ENCODE peak calls at places on chromosome 12, in nine cellular contexts. I is astrocyte, X is H9, F is PC-3, T is Peyer's patch, O is right atrium auricular region, D is ovary, B is RWPE2, A is ascending aorta. Y is an unnamed sample.

GRCh38 chr12:13128291-13129000 is 25.0 kb upstream of the GSG1 start:
- DNase-seq in I (no peak), X (no peak), F (peak; percentile 26), T (no peak), O (no peak), D (no peak), B (no peak), A (no peak), Y (no peak)

GRCh38 chr12:92676710-92677109 is 26.1 kb upstream of the PLEKHG7 start:
- DNase-seq in I (no peak), X (no peak), F (no peak), T (no peak), O (no peak), D (no peak), B (no peak), A (no peak), Y (no peak)

GRCh38 chr12:22014783-22015144 is 31.3 kb upstream of the CMAS start:
- DNase-seq in I (no peak), X (no peak), F (no peak), T (no peak), O (no peak), D (no peak), B (no peak), A (no peak), Y (no peak)

GRCh38 chr12:45789025-45789424 is 59.5 kb downstream of the ARID2 start:
- DNase-seq in I (no peak), X (no peak), F (no peak), T (no peak), O (no peak), D (no peak), B (no peak), A (no peak), Y (no peak)

GRCh38 chr12:14743061-14743460 is 46.7 kb upstream of the GUCY2C start:
- DNase-seq in I (no peak), X (no peak), F (no peak), T (no peak), O (no peak), D (no peak), B (no peak), A (no peak), Y (no peak)

GRCh38 chr12:15852383-15852782 is 29.8 kb upstream of the STRAP start:
- DNase-seq in I (no peak), X (no peak), F (no peak), T (no peak), O (no peak), D (no peak), B (no peak), A (no peak), Y (no peak)

GRCh38 chr12:4787965-4788364 is 67.8 kb downstream of the GALNT8 start:
- DNase-seq in I (no peak), X (peak; percentile 21), F (no peak), T (no peak), O (no peak), D (no peak), B (no peak), A (no peak), Y (no peak)

GRCh38 chr12:124927325-124928094 is 13.1 kb upstream of the UBC start:
- DNase-seq in I (peak; percentile 57), X (peak; percentile 95), F (peak; percentile 97), T (peak; percentile 94), O (peak; percentile 98), D (peak; percentile 91), B (peak; percentile 91), A (peak; percentile 74), Y (peak; percentile 85)

GRCh38 chr12:25995906-25996305 is 37.4 kb downstream of the RASSF8 start:
- DNase-seq in I (peak; percentile 86), X (no peak), F (no peak), T (no peak), O (no peak), D (no peak), B (no peak), A (no peak), Y (no peak)

GRCh38 chr12:96164951-96165858 is 29.0 kb upstream of the ELK3 start:
- DNase-seq in I (no peak), X (no peak), F (no peak), T (no peak), O (no peak), D (no peak), B (no peak), A (no peak), Y (no peak)

GRCh38 chr12:54019111-54019811 is 9.0 kb upstream of the HOXC6 start:
- DNase-seq in I (no peak), X (peak; percentile 74), F (no peak), T (peak; percentile 46), O (no peak), D (peak; percentile 71), B (no peak), A (no peak), Y (no peak)

GRCh38 chr12:3132636-3133409 is 55.6 kb downstream of the TSPAN9 start:
- DNase-seq in I (peak; percentile 36), X (peak; percentile 87), F (no peak), T (no peak), O (no peak), D (no peak), B (no peak), A (no peak), Y (no peak)

GRCh38 chr12:57512665-57513064 is 7.6 kb downstream of the DDIT3 start:
- DNase-seq in I (no peak), X (no peak), F (no peak), T (peak; percentile 30), O (no peak), D (no peak), B (no peak), A (no peak), Y (no peak)

GRCh38 chr12:57514720-57515467 is 5.4 kb downstream of the DDIT3 start:
- DNase-seq in I (no peak), X (no peak), F (no peak), T (peak; percentile 26), O (no peak), D (no peak), B (no peak), A (no peak), Y (no peak)

GRCh38 chr12:57511161-57511560 is 9.2 kb downstream of the DDIT3 start:
- DNase-seq in I (no peak), X (no peak), F (no peak), T (peak; percentile 27), O (no peak), D (no peak), B (no peak), A (no peak), Y (no peak)

GRCh38 chr12:57511588-57512325 is 8.6 kb downstream of the DDIT3 start:
- DNase-seq in I (no peak), X (no peak), F (no peak), T (peak; percentile 11), O (no peak), D (no peak), B (no peak), A (no peak), Y (no peak)

GRCh38 chr12:57513266-57513665 is 7.0 kb downstream of the DDIT3 start:
- DNase-seq in I (no peak), X (no peak), F (no peak), T (peak; percentile 28), O (no peak), D (no peak), B (no peak), A (no peak), Y (no peak)
- TF ChIP-seq CTCF in I (no peak), X (no peak), F (no peak), T (no peak), O (no peak), D (no peak), B (no peak), A (no peak), Y (no peak)

GRCh38 chr12:108724054-108724889 is 7.0 kb downstream of the CORO1C start:
- DNase-seq in I (peak; percentile 57), X (peak; percentile 20), F (peak; percentile 72), T (no peak), O (no peak), D (no peak), B (no peak), A (no peak), Y (no peak)
- H3K27ac ChIP-seq in I (peak overlapping the region; percentile 98), X (no peak overlapping the region), F (peak overlapping the region; percentile 92), T (no peak overlapping the region), O (peak overlapping the region; percentile 64), D (no peak overlapping the region), B (peak overlapping the region; percentile 96), A (peak overlapping the region; percentile 69), Y (no peak overlapping the region)

GRCh38 chr12:132937476-132937875 is 18.6 kb downstream of the ZNF605 start:
- DNase-seq in I (no peak), X (no peak), F (no peak), T (no peak), O (no peak), D (no peak), B (no peak), A (no peak), Y (no peak)
- H3K9me3 ChIP-seq in I (peaks cover 43% of the 10 kb centered on the region), X (peaks cover 45% of the 10 kb centered on the region), F (peaks cover 28% of the 10 kb centered on the region), T (peaks cover 4% of the 10 kb centered on the region), O (peaks cover 71% of the 10 kb centered on the region), D (peaks cover 4% of the 10 kb centered on the region), B (peaks cover 14% of the 10 kb centered on the region), A (peaks cover 87% of the 10 kb centered on the region), Y (peaks cover 26% of the 10 kb centered on the region)

GRCh38 chr12:33876618-33877017 is 145.7 kb upstream of the ALG10 start:
- DNase-seq in I (no peak), X (no peak), F (peak; percentile 61), T (no peak), O (no peak), D (no peak), B (no peak), A (no peak), Y (no peak)
- TF ChIP-seq CTCF in I (no peak), X (peak; percentile 69), F (peak; percentile 61), T (no peak), O (no peak), D (no peak), B (peak; percentile 40), A (no peak), Y (no peak)

GRCh38 chr12:19154696-19155095 is 25.2 kb downstream of the PLEKHA5 start:
- DNase-seq in I (no peak), X (no peak), F (no peak), T (no peak), O (no peak), D (no peak), B (no peak), A (no peak), Y (no peak)
- H3K27ac ChIP-seq in I (no peak overlapping the region), X (no peak overlapping the region), F (no peak overlapping the region), T (no peak overlapping the region), O (peak overlapping the region; percentile 74), D (no peak overlapping the region), B (no peak overlapping the region), A (no peak overlapping the region), Y (no peak overlapping the region)

Y was measured in CD8-positive, alpha-beta T cell.